ENCODE peak calls at places on chromosomes 12 and 14, in six cellular contexts. C, I, Z, A, E and H are unnamed samples. For H3K36me3 and H4K20me1, the result is how much of the 10 kb centered on the place peaks cover.

GRCh38 chr12:113299619-113300237 is 35.2 kb downstream of the SLC8B1 start:
- DNase-seq in C (peak), I (no peak), Z (peak), A (peak), E (no peak), H (peak)

GRCh38 chr12:12172106-12172511 is 94.7 kb downstream of the LRP6 start:
- DNase-seq in C (peak), I (no peak), Z (no peak), A (peak), E (peak), H (peak)

GRCh38 chr12:96344124-96344695 is 56.0 kb downstream of the CDK17 start:
- DNase-seq in C (no peak), I (no peak), Z (no peak), A (no peak), E (no peak), H (no peak)

GRCh38 chr12:18146375-18146774 is 56.4 kb upstream of the RERGL start:
- DNase-seq in C (peak), I (no peak), Z (no peak), A (no peak), E (no peak), H (no peak)

GRCh38 chr12:114165921-114166320 is 199.8 kb upstream of the RBM19 start:
- DNase-seq in C (no peak), I (no peak), Z (no peak), A (no peak), E (no peak), H (peak)

GRCh38 chr12:24697295-24697694 is 251.6 kb downstream of the BCAT1 start:
- DNase-seq in C (no peak), I (no peak), Z (no peak), A (no peak), E (no peak), H (no peak)

GRCh38 chr12:67268896-67269631 is at the start of gene CAND1:
- DNase-seq in C (peak), I (peak), Z (peak), A (peak), E (peak), H (peak)

GRCh38 chr14:37709419-37710195 is 114.2 kb downstream of the TTC6 start:
- DNase-seq in C (peak), I (peak), Z (no peak), A (peak), E (no peak), H (peak)

GRCh38 chr12:46373303-46374182 is 970 bp upstream of the SLC38A2 start:
- DNase-seq in C (peak), I (no peak), Z (peak), A (peak), E (no peak), H (peak)

GRCh38 chr12:22459872-22460490 is 84.4 kb downstream of the C2CD5 start:
- DNase-seq in C (peak), I (peak), Z (peak), A (peak), E (no peak), H (peak)

GRCh38 chr12:111578971-111579340 is 20.2 kb downstream of the ATXN2 start:
- DNase-seq in C (no peak), I (no peak), Z (no peak), A (no peak), E (no peak), H (no peak)

GRCh38 chr12:82650627-82651337 is 35.9 kb upstream of the TMTC2 start:
- DNase-seq in C (peak), I (no peak), Z (no peak), A (no peak), E (peak), H (peak)

GRCh38 chr12:130952545-130952954 is 1.2 kb upstream of the ADGRD1 start:
- DNase-seq in C (no peak), I (no peak), Z (no peak), A (no peak), E (no peak), H (no peak)

GRCh38 chr12:119714614-119715267 is 46.8 kb downstream of the PRKAB1 start:
- DNase-seq in C (no peak), I (no peak), Z (no peak), A (no peak), E (no peak), H (no peak)

GRCh38 chr12:11555743-11556625 is 93.5 kb upstream of the ETV6 start:
- DNase-seq in C (no peak), I (no peak), Z (no peak), A (no peak), E (no peak), H (no peak)

GRCh38 chr12:68240975-68241374 is 12.4 kb downstream of the IL22 start:
- DNase-seq in C (peak), I (no peak), Z (no peak), A (peak), E (peak), H (peak)

GRCh38 chr14:69615471-69616407 is 4.3 kb downstream of the SUSD6 start:
- DNase-seq in C (no peak), I (peak), Z (peak), A (peak), E (peak), H (peak)

GRCh38 chr12:5685935-5686334 is 254.0 kb downstream of the NTF3 start:
- DNase-seq in C (no peak), I (no peak), Z (no peak), A (no peak), E (no peak), H (no peak)

GRCh38 chr14:68951051-68951797 is 27.9 kb downstream of the ACTN1 start:
- DNase-seq in C (peak), I (no peak), Z (no peak), A (peak), E (no peak), H (peak)

GRCh38 chr12:45257185-45257585 is 41.3 kb downstream of the ANO6 start:
- DNase-seq in C (no peak), I (no peak), Z (no peak), A (no peak), E (no peak), H (no peak)

GRCh38 chr14:72850360-72850759 is 43.5 kb downstream of the DPF3 start:
- DNase-seq in C (peak), I (no peak), Z (no peak), A (no peak), E (no peak), H (no peak)

GRCh38 chr14:81829447-81829846 is 295.8 kb upstream of the SEL1L start:
- DNase-seq in C (no peak), I (no peak), Z (no peak), A (no peak), E (no peak), H (no peak)

GRCh38 chr12:29612912-29613311 is 115.4 kb upstream of the OVCH1 start:
- DNase-seq in C (peak), I (no peak), Z (peak), A (no peak), E (no peak), H (no peak)

GRCh38 chr14:79496701-79497100 is 714.6 kb downstream of the DIO2 start:
- DNase-seq in C (peak), I (no peak), Z (no peak), A (peak), E (no peak), H (peak)

GRCh38 chr14:80223696-80224465 is 12.6 kb upstream of the DIO2 start:
- DNase-seq in C (no peak), I (no peak), Z (no peak), A (no peak), E (no peak), H (peak)

GRCh38 chr12:68080577-68080976 is 79.0 kb downstream of the IFNG start:
- DNase-seq in C (no peak), I (no peak), Z (no peak), A (no peak), E (no peak), H (no peak)

GRCh38 chr14:94682736-94683135 is 70.5 kb downstream of the SERPINA3 start:
- DNase-seq in C (no peak), I (no peak), Z (no peak), A (no peak), E (no peak), H (no peak)

GRCh38 chr12:130672122-130672825 is 43.8 kb downstream of the RIMBP2 start:
- DNase-seq in C (no peak), I (no peak), Z (no peak), A (no peak), E (no peak), H (no peak)

GRCh38 chr12:49949124-49949845 is 1.3 kb upstream of the AQP2 start:
- DNase-seq in C (no peak), I (no peak), Z (peak), A (no peak), E (no peak), H (no peak)

GRCh38 chr12:2287151-2287550 is 234.4 kb downstream of the CACNA1C start:
- DNase-seq in C (no peak), I (no peak), Z (no peak), A (no peak), E (no peak), H (no peak)

GRCh38 chr12:65171073-65171472 is 1.7 kb downstream of the LEMD3 start:
- DNase-seq in C (peak), I (peak), Z (peak), A (peak), E (no peak), H (peak)

GRCh38 chr12:65171870-65172269 is 2.5 kb downstream of the LEMD3 start:
- DNase-seq in C (peak), I (peak), Z (no peak), A (no peak), E (no peak), H (peak)

GRCh38 chr12:65169311-65170244 is at the start of gene LEMD3:
- DNase-seq in C (peak), I (peak), Z (peak), A (peak), E (peak), H (peak)

GRCh38 chr12:65170245-65170881 is 980 bp downstream of the LEMD3 start:
- DNase-seq in C (peak), I (peak), Z (peak), A (peak), E (no peak), H (peak)

DNA sequence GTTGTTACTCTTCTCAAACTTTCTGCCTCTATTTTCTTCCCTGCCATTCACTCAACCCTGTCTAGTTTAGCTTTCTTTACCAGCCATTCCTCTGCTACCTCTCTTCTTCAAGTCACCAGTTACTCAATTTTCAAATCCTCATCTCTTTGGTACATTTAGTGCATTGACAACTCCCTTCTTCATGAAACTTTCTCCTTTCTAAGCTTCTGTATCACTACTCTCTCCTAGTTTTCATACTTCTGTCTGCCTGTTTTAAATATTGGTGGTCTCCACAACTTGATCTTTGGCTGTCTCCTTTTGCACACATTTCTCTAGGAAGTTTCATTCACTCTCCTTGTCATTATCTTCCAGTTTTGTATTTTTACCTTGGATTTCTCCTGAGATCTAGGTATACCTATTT is 6.0 kb downstream of the LEMD3 start:
- DNase-seq in C (no peak), I (no peak), Z (no peak), A (no peak), E (no peak), H (no peak)
- H3K36me3 ChIP-seq in C (under half), I (half or more), Z (under half), A (under half), E (under half), H (under half)

DNA sequence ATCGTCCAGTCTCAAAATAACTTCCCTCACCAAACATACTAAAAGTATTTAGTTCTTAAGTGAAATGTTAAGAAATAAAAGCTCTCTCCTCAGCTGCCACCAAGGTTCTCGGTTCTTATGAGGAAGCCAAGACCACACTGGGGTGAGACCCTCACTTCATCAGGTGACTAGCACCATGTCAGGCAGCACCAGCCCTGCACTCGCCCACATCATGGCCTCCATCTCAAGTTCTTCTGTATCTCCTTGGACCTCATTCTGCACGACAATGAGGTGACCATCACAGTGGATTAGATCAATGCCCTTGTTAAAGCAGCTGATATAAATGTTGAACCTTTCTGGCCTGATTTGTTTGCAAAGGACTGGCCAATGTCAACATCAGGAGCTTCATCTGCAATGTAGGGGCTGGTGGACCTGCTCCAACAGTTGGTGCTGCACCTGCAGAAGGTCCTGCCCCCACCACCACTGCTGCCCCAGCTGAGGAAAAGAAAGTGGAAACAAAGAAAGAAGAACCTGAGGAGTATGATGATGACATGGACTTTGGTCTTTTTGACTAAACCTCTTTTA is 12.4 kb downstream of the SEC23A start:
- DNase-seq in C (no peak), I (no peak), Z (no peak), A (no peak), E (no peak), H (no peak)
- H4K20me1 ChIP-seq in C (under half), I (under half), Z (under half), A (under half), E (under half), H (under half)

GRCh38 chr12:104667139-104667538 is 210.4 kb downstream of the CHST11 start:
- DNase-seq in C (no peak), I (no peak), Z (no peak), A (peak), E (no peak), H (peak)

GRCh38 chr12:104669851-104670337 is 213.1 kb downstream of the CHST11 start:
- DNase-seq in C (no peak), I (no peak), Z (peak), A (peak), E (peak), H (peak)

GRCh38 chr12:104669057-104669770 is 212.5 kb downstream of the CHST11 start:
- DNase-seq in C (peak), I (no peak), Z (no peak), A (no peak), E (no peak), H (peak)

GRCh38 chr12:104670439-104671406 is 214.0 kb downstream of the CHST11 start:
- DNase-seq in C (no peak), I (no peak), Z (peak), A (no peak), E (peak), H (no peak)

DNA sequence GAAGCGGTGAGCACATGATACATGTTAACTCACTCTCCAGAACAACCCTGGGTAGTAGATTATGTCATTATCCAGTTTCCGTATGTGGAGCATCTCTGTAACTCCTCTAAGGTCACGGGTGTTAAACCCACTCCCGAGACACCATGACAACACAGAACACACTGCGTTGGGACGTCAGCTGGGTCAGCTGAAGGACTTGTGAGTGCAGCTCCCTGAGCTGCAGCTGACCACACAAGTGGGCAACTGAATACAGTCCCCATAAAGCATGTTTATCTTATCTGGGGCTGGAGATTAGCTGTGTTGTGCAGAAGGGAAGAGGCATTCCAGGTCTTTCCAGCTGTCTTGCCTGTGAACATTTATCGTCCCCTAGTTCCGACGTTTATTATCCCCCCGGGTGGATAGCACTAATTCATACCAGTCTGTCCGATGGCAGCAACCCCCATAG is 211.5 kb downstream of the CHST11 start:
- DNase-seq in C (no peak), I (no peak), Z (no peak), A (peak), E (no peak), H (peak)
- H3K4me3 ChIP-seq in C (no peak), I (no peak), Z (no peak), A (no peak), E (no peak), H (no peak)

GRCh38 chr14:55057919-55058318 is 6.5 kb downstream of the MAPK1IP1L start:
- DNase-seq in C (no peak), I (no peak), Z (no peak), A (no peak), E (no peak), H (no peak)

GRCh38 chr14:55062517-55063351 is 11.3 kb downstream of the MAPK1IP1L start:
- DNase-seq in C (no peak), I (no peak), Z (no peak), A (no peak), E (no peak), H (no peak)

GRCh38 chr14:55053500-55053899 is 2.1 kb downstream of the MAPK1IP1L start:
- DNase-seq in C (no peak), I (no peak), Z (peak), A (no peak), E (no peak), H (no peak)

GRCh38 chr14:55054098-55054497 is 2.7 kb downstream of the MAPK1IP1L start:
- DNase-seq in C (no peak), I (no peak), Z (no peak), A (no peak), E (no peak), H (no peak)

DNA sequence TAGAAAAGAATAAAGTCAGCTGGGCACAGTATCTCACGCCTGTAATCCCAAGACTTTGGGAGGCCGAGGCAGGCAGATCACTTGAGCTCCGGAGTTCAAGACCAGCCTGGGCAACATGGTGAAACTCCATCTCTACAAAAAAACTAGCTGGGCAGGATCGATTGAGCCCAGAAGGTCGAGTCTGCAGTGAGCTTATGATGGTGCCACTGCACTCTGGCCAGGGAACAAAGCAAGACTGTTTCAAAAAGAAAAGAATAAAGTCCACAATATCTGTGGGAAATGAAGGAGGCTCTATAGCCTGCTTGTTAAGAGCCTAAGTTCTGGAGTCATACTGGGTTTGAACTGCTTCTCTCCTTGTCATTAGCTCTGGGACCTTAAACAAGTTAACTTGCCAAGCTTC is 7.9 kb downstream of the MAPK1IP1L start:
- DNase-seq in C (no peak), I (no peak), Z (no peak), A (no peak), E (no peak), H (no peak)
- H3K36me3 ChIP-seq in C (half or more), I (half or more), Z (half or more), A (under half), E (under half), H (under half)

GRCh38 chr14:90040411-90040810 is 21.4 kb upstream of the KCNK13 start:
- DNase-seq in C (no peak), I (no peak), Z (no peak), A (no peak), E (no peak), H (no peak)

GRCh38 chr14:90042587-90043252 is 19.1 kb upstream of the KCNK13 start:
- DNase-seq in C (no peak), I (no peak), Z (no peak), A (no peak), E (no peak), H (no peak)

GRCh38 chr14:90050271-90050670 is 11.5 kb upstream of the KCNK13 start:
- DNase-seq in C (no peak), I (no peak), Z (no peak), A (no peak), E (no peak), H (no peak)

GRCh38 chr14:90049390-90049789 is 12.4 kb upstream of the KCNK13 start:
- DNase-seq in C (no peak), I (no peak), Z (no peak), A (no peak), E (no peak), H (no peak)

GRCh38 chr14:90045608-90046007 is 16.2 kb upstream of the KCNK13 start:
- DNase-seq in C (no peak), I (no peak), Z (no peak), A (no peak), E (no peak), H (no peak)
- H4K20me1 ChIP-seq in C (under half), I (under half), Z (under half), A (under half), E (under half), H (under half)

GRCh38 chr14:56894591-56894991 is 84.3 kb upstream of the OTX2 start:
- DNase-seq in C (no peak), I (no peak), Z (no peak), A (no peak), E (no peak), H (no peak)
- H3K4me3 ChIP-seq in C (no peak), I (no peak), Z (no peak), A (no peak), E (no peak), H (no peak)

GRCh38 chr12:132028111-132028510 is 78.4 kb downstream of the EP400 start:
- DNase-seq in C (no peak), I (no peak), Z (no peak), A (no peak), E (no peak), H (no peak)
- H3K36me3 ChIP-seq in C (half or more), I (under half), Z (half or more), A (half or more), E (under half), H (under half)

GRCh38 chr12:121809712-121810116 is 5.9 kb downstream of the SETD1B start:
- DNase-seq in C (no peak), I (no peak), Z (no peak), A (no peak), E (no peak), H (no peak)

GRCh38 chr12:121805800-121806555 is 2.2 kb downstream of the SETD1B start:
- DNase-seq in C (peak), I (peak), Z (no peak), A (no peak), E (no peak), H (no peak)

GRCh38 chr12:121808623-121809022 is 4.8 kb downstream of the SETD1B start:
- DNase-seq in C (no peak), I (no peak), Z (no peak), A (no peak), E (no peak), H (no peak)

GRCh38 chr12:121806556-121807308 is 2.9 kb downstream of the SETD1B start:
- DNase-seq in C (peak), I (no peak), Z (peak), A (no peak), E (no peak), H (no peak)

GRCh38 chr12:121807656-121808347 is 4.0 kb downstream of the SETD1B start:
- DNase-seq in C (no peak), I (peak), Z (no peak), A (no peak), E (no peak), H (no peak)
- H4K20me1 ChIP-seq in C (under half), I (half or more), Z (half or more), A (under half), E (under half), H (under half)